ENCODE peak calls at places on chromosomes 1 and 21, in nine cellular contexts. One of them, this sample, is unnamed.

GRCh38 chr21:26982767-26983166 is 15.9 kb upstream of the ADAMTS5 start:
- DNase-seq in transverse colon: no peak
- DNase-seq in upper lobe of right lung: no peak
- DNase-seq in kidney glomerular epithelial cell: peak
- DNase-seq in pancreas: no peak
- DNase-seq in esophagus muscularis mucosa: no peak
- DNase-seq in AG20443: no peak
- DNase-seq in HFFc6: peak
- DNase-seq in activated CD4-positive, alpha-beta T cell treated with anti-CD3 and anti-CD28 coated beads for 4 hours: no peak
- DNase-seq in this sample: no peak

GRCh38 chr1:53616927-53617326 is 122.0 kb downstream of the GLIS1 start:
- DNase-seq in activated CD4-positive, alpha-beta T cell treated with anti-CD3 and anti-CD28 coated beads for 4 hours: no peak
- DNase-seq in pancreas: peak
- DNase-seq in AG20443: no peak
- DNase-seq in transverse colon: no peak
- DNase-seq in esophagus muscularis mucosa: no peak
- DNase-seq in HFFc6: no peak
- DNase-seq in upper lobe of right lung: peak
- DNase-seq in kidney glomerular epithelial cell: no peak
- DNase-seq in this sample: no peak

GRCh38 chr1:205375816-205376545 is 19.3 kb upstream of the KLHDC8A start:
- DNase-seq in upper lobe of right lung: no peak
- DNase-seq in HFFc6: peak
- DNase-seq in AG20443: peak
- DNase-seq in transverse colon: peak
- DNase-seq in activated CD4-positive, alpha-beta T cell treated with anti-CD3 and anti-CD28 coated beads for 4 hours: no peak
- DNase-seq in pancreas: no peak
- DNase-seq in kidney glomerular epithelial cell: peak
- DNase-seq in esophagus muscularis mucosa: peak
- DNase-seq in this sample: no peak

GRCh38 chr1:152109231-152109997 is 5.8 kb downstream of the TCHH start:
- DNase-seq in esophagus muscularis mucosa: no peak
- DNase-seq in transverse colon: no peak
- DNase-seq in upper lobe of right lung: no peak
- DNase-seq in kidney glomerular epithelial cell: no peak
- DNase-seq in activated CD4-positive, alpha-beta T cell treated with anti-CD3 and anti-CD28 coated beads for 4 hours: no peak
- DNase-seq in HFFc6: no peak
- DNase-seq in AG20443: no peak
- DNase-seq in pancreas: no peak
- DNase-seq in this sample: no peak

GRCh38 chr1:156488566-156489165 is 11.9 kb downstream of the MEF2D start:
- DNase-seq in kidney glomerular epithelial cell: no peak
- DNase-seq in activated CD4-positive, alpha-beta T cell treated with anti-CD3 and anti-CD28 coated beads for 4 hours: no peak
- DNase-seq in pancreas: no peak
- DNase-seq in AG20443: no peak
- DNase-seq in HFFc6: no peak
- DNase-seq in transverse colon: peak
- DNase-seq in esophagus muscularis mucosa: no peak
- DNase-seq in upper lobe of right lung: no peak
- DNase-seq in this sample: no peak

GRCh38 chr1:40404670-40405462 is 31.3 kb downstream of the SMAP2 start:
- DNase-seq in activated CD4-positive, alpha-beta T cell treated with anti-CD3 and anti-CD28 coated beads for 4 hours: peak
- DNase-seq in kidney glomerular epithelial cell: peak
- DNase-seq in pancreas: no peak
- DNase-seq in esophagus muscularis mucosa: no peak
- DNase-seq in HFFc6: peak
- DNase-seq in upper lobe of right lung: no peak
- DNase-seq in AG20443: peak
- DNase-seq in transverse colon: no peak
- DNase-seq in this sample: no peak

GRCh38 chr1:99808391-99809115 is 41.6 kb upstream of the AGL start:
- DNase-seq in AG20443: peak
- DNase-seq in transverse colon: peak
- DNase-seq in HFFc6: peak
- DNase-seq in activated CD4-positive, alpha-beta T cell treated with anti-CD3 and anti-CD28 coated beads for 4 hours: peak
- DNase-seq in esophagus muscularis mucosa: no peak
- DNase-seq in kidney glomerular epithelial cell: peak
- DNase-seq in pancreas: no peak
- DNase-seq in upper lobe of right lung: no peak
- DNase-seq in this sample: no peak

GRCh38 chr21:37060296-37060695 is 12.6 kb downstream of the PIGP start:
- DNase-seq in pancreas: no peak
- DNase-seq in transverse colon: peak
- DNase-seq in upper lobe of right lung: peak
- DNase-seq in activated CD4-positive, alpha-beta T cell treated with anti-CD3 and anti-CD28 coated beads for 4 hours: no peak
- DNase-seq in kidney glomerular epithelial cell: peak
- DNase-seq in esophagus muscularis mucosa: no peak
- DNase-seq in AG20443: peak
- DNase-seq in HFFc6: peak
- DNase-seq in this sample: no peak

GRCh38 chr1:3468236-3469103 is 14.0 kb downstream of the ARHGEF16 start:
- DNase-seq in transverse colon: peak
- DNase-seq in kidney glomerular epithelial cell: no peak
- DNase-seq in activated CD4-positive, alpha-beta T cell treated with anti-CD3 and anti-CD28 coated beads for 4 hours: no peak
- DNase-seq in esophagus muscularis mucosa: no peak
- DNase-seq in pancreas: peak
- DNase-seq in AG20443: no peak
- DNase-seq in HFFc6: no peak
- DNase-seq in upper lobe of right lung: peak
- DNase-seq in this sample: no peak

GRCh38 chr1:109790735-109791494 is 27.2 kb upstream of the EPS8L3 start:
- DNase-seq in activated CD4-positive, alpha-beta T cell treated with anti-CD3 and anti-CD28 coated beads for 4 hours: peak
- DNase-seq in transverse colon: peak
- DNase-seq in kidney glomerular epithelial cell: no peak
- DNase-seq in pancreas: peak
- DNase-seq in HFFc6: no peak
- DNase-seq in AG20443: peak
- DNase-seq in esophagus muscularis mucosa: no peak
- DNase-seq in upper lobe of right lung: peak
- DNase-seq in this sample: peak

GRCh38 chr1:209484429-209484828 is 99.1 kb upstream of the CAMK1G start:
- DNase-seq in transverse colon: no peak
- DNase-seq in activated CD4-positive, alpha-beta T cell treated with anti-CD3 and anti-CD28 coated beads for 4 hours: no peak
- DNase-seq in pancreas: no peak
- DNase-seq in HFFc6: no peak
- DNase-seq in kidney glomerular epithelial cell: no peak
- DNase-seq in upper lobe of right lung: no peak
- DNase-seq in AG20443: no peak
- DNase-seq in esophagus muscularis mucosa: no peak
- DNase-seq in this sample: no peak

GRCh38 chr1:100581096-100581705 is 43.3 kb downstream of the GPR88 start:
- DNase-seq in activated CD4-positive, alpha-beta T cell treated with anti-CD3 and anti-CD28 coated beads for 4 hours: no peak
- DNase-seq in upper lobe of right lung: no peak
- DNase-seq in transverse colon: no peak
- DNase-seq in AG20443: no peak
- DNase-seq in esophagus muscularis mucosa: no peak
- DNase-seq in kidney glomerular epithelial cell: no peak
- DNase-seq in pancreas: no peak
- DNase-seq in HFFc6: no peak
- DNase-seq in this sample: no peak

GRCh38 chr21:44018813-44019567 is 6.9 kb downstream of the TRAPPC10 start:
- DNase-seq in transverse colon: no peak
- DNase-seq in activated CD4-positive, alpha-beta T cell treated with anti-CD3 and anti-CD28 coated beads for 4 hours: no peak
- DNase-seq in kidney glomerular epithelial cell: no peak
- DNase-seq in esophagus muscularis mucosa: no peak
- DNase-seq in upper lobe of right lung: no peak
- DNase-seq in HFFc6: no peak
- DNase-seq in AG20443: no peak
- DNase-seq in pancreas: no peak
- DNase-seq in this sample: no peak